ENCODE peak calls at places on chromosomes 1 and 21, in six cellular contexts. E, U, O, L, Y and V are unnamed samples.
A peak's percentile ranks its signal among the peaks of the same experiment; 100 is the strongest.

GRCh38 chr1:240212552-240212951 is 120.9 kb downstream of the FMN2 start:
- DNase-seq in E (no peak), Y (no peak), U (no peak), O (no peak), L (no peak), V (no peak)

GRCh38 chr1:42006836-42007235 is 88.1 kb upstream of the HIVEP3 start:
- DNase-seq in L (no peak), Y (no peak), O (no peak), E (no peak), U (no peak), V (no peak)

GRCh38 chr21:17550671-17551308 is 37.9 kb downstream of the CXADR start:
- DNase-seq in O (no peak), L (no peak), U (no peak), E (no peak), Y (no peak), V (no peak)

GRCh38 chr1:7613106-7613850 is 157.8 kb upstream of the VAMP3 start:
- DNase-seq in O (peak; percentile 73), E (no peak), U (no peak), Y (no peak), L (no peak), V (no peak)

GRCh38 chr21:36079010-36079649 is 9.3 kb downstream of the CBR1 start:
- DNase-seq in L (peak; percentile 43), U (no peak), E (peak; percentile 62), O (no peak), Y (no peak), V (no peak)

GRCh38 chr1:74522143-74522542 is 9.7 kb upstream of the LRRC53 start:
- DNase-seq in L (no peak), O (no peak), Y (no peak), E (no peak), U (no peak), V (no peak)

GRCh38 chr1:65477414-65478378 is 57.2 kb downstream of the LEPR start:
- DNase-seq in U (no peak), Y (no peak), E (no peak), L (no peak), O (no peak), V (no peak)

GRCh38 chr1:67645495-67646144 is 39.4 kb upstream of the GADD45A start:
- DNase-seq in U (no peak), E (no peak), Y (no peak), L (no peak), O (peak; percentile 83), V (no peak)

GRCh38 chr1:185499986-185500626 is 183.1 kb upstream of the IVNS1ABP start:
- DNase-seq in O (no peak), Y (no peak), U (peak; percentile 26), E (no peak), L (no peak), V (peak; percentile 55)

GRCh38 chr1:226046240-226046639 is 16.3 kb upstream of the H3-3A start:
- DNase-seq in E (no peak), L (no peak), O (no peak), U (peak; percentile 37), Y (no peak), V (no peak)

GRCh38 chr1:24892188-24893153 is 37.6 kb downstream of the RUNX3 start:
- DNase-seq in O (no peak), Y (no peak), E (no peak), L (no peak), U (no peak), V (no peak)

GRCh38 chr1:93446837-93447451 is 974 bp upstream of the FNBP1L start:
- DNase-seq in E (no peak), U (no peak), L (no peak), Y (no peak), O (no peak), V (no peak)